ENCODE peak calls at places on chromosomes 12 and 14, in six cellular contexts. Y is MM.1S, B is SK-N-SH, T is HCT116, L is neural progenitor cell, Z is PC-3. A is an unnamed sample.

GRCh38 chr14:77311217-77311616 is 9.5 kb downstream of the POMT2 start:
- DNase-seq in Z (no peak), T (no peak), B (no peak), Y (no peak), L (no peak), A (peak; percentile 77)

GRCh38 chr12:2267624-2268477 is 215.1 kb downstream of the CACNA1C start:
- DNase-seq in T (no peak), Z (no peak), Y (no peak), L (peak; percentile 68), B (no peak), A (peak; percentile 88)

GRCh38 chr12:29153231-29153630 is 4.2 kb downstream of the FAR2 start:
- DNase-seq in L (no peak), Z (no peak), B (no peak), T (no peak), Y (peak; percentile 33), A (no peak)

GRCh38 chr14:95273041-95273978 is 46.4 kb downstream of the CLMN start:
- DNase-seq in Z (no peak), B (no peak), Y (no peak), T (no peak), L (no peak), A (peak; percentile 12)

GRCh38 chr12:70646850-70647249 is 9.6 kb upstream of the PTPRB start:
- DNase-seq in T (no peak), Y (no peak), L (no peak), Z (peak; percentile 74), B (no peak), A (peak; percentile 83)

GRCh38 chr12:86137936-86138335 is 118.3 kb downstream of the MGAT4C start:
- DNase-seq in Y (no peak), T (peak; percentile 16), L (no peak), Z (peak; percentile 79), B (no peak), A (peak; percentile 11)

GRCh38 chr12:67651380-67651695 is 2.8 kb downstream of the DYRK2 start:
- DNase-seq in T (no peak), B (peak; percentile 53), Z (peak; percentile 49), L (peak; percentile 10), Y (peak; percentile 30), A (peak; percentile 72)

GRCh38 chr12:69435644-69436043 is 34.5 kb upstream of the FRS2 start:
- DNase-seq in Z (no peak), Y (no peak), B (no peak), T (no peak), L (no peak), A (peak; percentile 28)

GRCh38 chr14:24095196-24096068 is 1.3 kb downstream of the PCK2 start:
- DNase-seq in B (peak; percentile 78), T (no peak), Z (no peak), Y (no peak), L (peak; percentile 61), A (peak; percentile 77)

GRCh38 chr14:105203701-105204100 is 22.6 kb upstream of the NUDT14 start:
- DNase-seq in T (no peak), Y (no peak), L (no peak), B (no peak), Z (no peak), A (no peak)

GRCh38 chr14:105201156-105201927 is 20.2 kb upstream of the NUDT14 start:
- DNase-seq in T (no peak), Y (no peak), B (no peak), Z (no peak), L (peak; percentile 38), A (no peak)

GRCh38 chr14:105201928-105202513 is 20.9 kb upstream of the NUDT14 start:
- DNase-seq in B (no peak), L (peak; percentile 50), T (no peak), Z (no peak), Y (no peak), A (no peak)

GRCh38 chr14:105204206-105204930 is 23.3 kb upstream of the NUDT14 start:
- DNase-seq in T (no peak), B (no peak), L (no peak), Y (no peak), Z (peak; percentile 74), A (peak; percentile 60)

GRCh38 chr14:105203057-105203494 is 22.0 kb upstream of the NUDT14 start:
- DNase-seq in Z (peak; percentile 81), L (peak; percentile 83), T (no peak), B (peak; percentile 93), Y (peak; percentile 28), A (peak; percentile 84)
- TF ChIP-seq EZH2phosphoT487 in Z (no peak), L (no peak), T (no peak), B (no peak), Y (no peak), A (no peak)

GRCh38 chr12:53696285-53696654 is 20.4 kb upstream of the ATP5MC2 start:
- DNase-seq in L (peak; percentile 94), B (peak; percentile 84), T (peak; percentile 95), Z (peak; percentile 92), Y (peak; percentile 53), A (peak; percentile 61)
- H3K4me3 ChIP-seq in L (peak overlapping the region; percentile 43), B (no peak overlapping the region), T (peak overlapping the region; percentile 53), Z (no peak overlapping the region), Y (peak overlapping the region; percentile 15), A (peak overlapping the region; percentile 56)

GRCh38 chr12:54160050-54160449 is 28.7 kb downstream of the SMUG1 start:
- DNase-seq in T (no peak), L (no peak), B (no peak), Y (no peak), Z (no peak), A (no peak)

GRCh38 chr12:54158581-54158980 is 30.2 kb downstream of the SMUG1 start:
- DNase-seq in B (no peak), L (no peak), T (no peak), Z (no peak), Y (no peak), A (peak; percentile 40)

GRCh38 chr12:54160807-54161480 is 27.8 kb downstream of the SMUG1 start:
- DNase-seq in B (no peak), L (no peak), Y (no peak), T (no peak), Z (no peak), A (no peak)

GRCh38 chr12:54159549-54159948 is 29.2 kb downstream of the SMUG1 start:
- DNase-seq in Z (no peak), Y (no peak), L (no peak), B (no peak), T (no peak), A (no peak)

DNA sequence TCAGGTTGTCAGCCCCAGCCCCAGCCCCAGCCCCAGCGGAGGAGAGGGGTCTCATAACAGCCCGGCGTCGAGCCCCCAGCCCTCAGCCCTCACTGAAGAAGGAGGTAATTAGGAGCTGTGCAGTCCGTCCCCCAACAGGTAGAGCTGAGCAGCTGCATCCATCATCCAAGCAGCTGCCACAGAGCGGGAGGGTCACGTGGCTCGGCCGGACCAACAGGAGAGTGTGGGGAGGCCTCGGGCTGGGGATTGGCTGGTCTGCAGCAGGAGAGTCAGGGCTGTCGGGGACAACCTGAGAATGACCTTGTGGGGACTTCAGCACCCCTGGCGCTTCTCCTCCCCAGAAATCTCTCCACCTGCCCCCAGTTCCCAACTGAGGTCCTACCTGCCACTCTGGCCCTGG is 29.6 kb downstream of the SMUG1 start:
- DNase-seq in B (peak; percentile 64), Y (peak; percentile 68), L (peak; percentile 80), Z (no peak), T (peak; percentile 50), A (peak; percentile 22)
- H3K9ac ChIP-seq in B (no peak overlapping the region), Y (no peak overlapping the region), L (no peak overlapping the region), Z (no peak overlapping the region), T (no peak overlapping the region), A (no peak overlapping the region)

GRCh38 chr14:36067428-36068187 is 108.9 kb downstream of the PTCSC3 start:
- DNase-seq in Z (peak; percentile 26), L (no peak), T (no peak), B (no peak), Y (no peak), A (no peak)

GRCh38 chr14:36068777-36069534 is 107.6 kb downstream of the PTCSC3 start:
- DNase-seq in Y (no peak), B (no peak), L (no peak), T (no peak), Z (peak; percentile 72), A (peak; percentile 72)

GRCh38 chr14:36066636-36067035 is 109.9 kb downstream of the PTCSC3 start:
- DNase-seq in B (no peak), Y (no peak), T (no peak), L (no peak), Z (peak; percentile 36), A (peak; percentile 18)

GRCh38 chr14:36069535-36069900 is 107.0 kb downstream of the PTCSC3 start:
- DNase-seq in L (peak; percentile 71), T (peak; percentile 62), Y (peak; percentile 14), B (peak; percentile 53), Z (peak; percentile 70), A (peak; percentile 41)

DNA sequence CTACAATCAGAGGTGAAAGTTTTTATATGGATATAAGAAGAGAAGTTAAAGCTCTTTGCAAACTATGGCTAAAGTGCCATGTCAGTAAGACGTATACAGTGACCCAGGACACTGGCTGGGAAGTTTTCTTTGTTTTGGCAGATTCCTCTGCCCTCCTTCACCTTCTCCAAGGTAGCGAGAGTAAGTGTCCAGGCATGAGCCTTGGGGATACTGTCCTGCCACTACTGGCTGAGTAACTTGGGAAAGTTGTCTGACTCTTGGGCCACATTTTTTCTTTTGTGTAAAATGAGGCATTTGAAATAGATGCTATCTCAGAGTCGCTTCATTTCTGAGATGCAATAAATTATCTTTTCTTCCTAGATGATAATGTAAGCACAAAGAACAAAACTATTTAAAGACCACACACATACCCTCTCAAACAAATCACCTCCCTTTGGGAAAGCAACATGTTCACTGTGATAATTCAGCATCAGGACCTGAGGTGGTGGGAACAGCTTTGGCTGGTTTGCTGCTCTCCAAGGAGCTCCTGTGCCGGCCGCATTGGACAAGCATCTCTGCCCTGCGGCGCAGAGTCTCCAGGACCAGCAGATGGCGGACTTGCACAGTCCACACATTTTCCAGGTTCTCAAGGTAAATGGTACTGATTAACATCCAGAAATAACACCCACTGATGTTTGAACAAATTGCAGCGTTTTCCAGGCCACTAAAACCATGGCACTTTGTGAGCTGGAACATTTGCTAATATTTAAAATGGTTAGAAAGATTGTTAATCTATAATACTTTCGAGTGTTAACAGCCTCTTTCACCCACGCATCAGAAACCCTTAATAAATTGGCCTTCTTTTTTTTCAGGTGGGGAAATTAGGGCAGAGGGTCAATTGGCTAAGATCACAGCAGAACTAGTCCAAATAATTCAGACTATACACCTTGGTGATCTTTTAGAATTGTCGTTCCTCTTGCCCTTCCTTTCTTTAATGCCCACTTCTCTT is 106.2 kb downstream of the PTCSC3 start:
- DNase-seq in T (peak; percentile 55), Z (peak; percentile 82), B (peak; percentile 39), Y (peak; percentile 36), L (peak; percentile 87), A (peak; percentile 85)
- TF ChIP-seq EZH2phosphoT487 in T (no peak), Z (no peak), B (no peak), Y (no peak), L (no peak), A (no peak)

GRCh38 chr14:73500360-73500759 is 9.6 kb downstream of the RIOX1 start:
- DNase-seq in Y (no peak), B (no peak), L (no peak), Z (peak; percentile 59), T (peak; percentile 6), A (no peak)
- H3K4me3 ChIP-seq in Y (no peak overlapping the region), B (no peak overlapping the region), L (no peak overlapping the region), Z (no peak overlapping the region), T (no peak overlapping the region), A (no peak overlapping the region)

A was measured in GM23248.